ENCODE peak calls at places on chromosome 21, in four cellular contexts. One of them, this sample, is unnamed.

GRCh38 chr21:22211943-22212342 is 1213.7 kb downstream of the NCAM2 start:
- DNase-seq in amygdala: no peak
- DNase-seq in K562: no peak
- DNase-seq in choroid plexus epithelial cell: no peak
- DNase-seq in this sample: no peak

GRCh38 chr21:34510148-34511142 is 1.6 kb downstream of the KCNE1 start:
- DNase-seq in amygdala: no peak
- DNase-seq in K562: peak; percentile 42
- DNase-seq in choroid plexus epithelial cell: peak; percentile 89
- DNase-seq in this sample: peak; percentile 72

GRCh38 chr21:42117229-42118048 is 46.3 kb downstream of the UMODL1 start:
- DNase-seq in amygdala: peak; percentile 23
- DNase-seq in K562: peak; percentile 88
- DNase-seq in choroid plexus epithelial cell: peak; percentile 81
- DNase-seq in this sample: peak; percentile 90

GRCh38 chr21:36337099-36337509 is 17.1 kb downstream of the MORC3 start:
- DNase-seq in amygdala: no peak
- DNase-seq in K562: peak; percentile 45
- DNase-seq in choroid plexus epithelial cell: peak; percentile 79
- DNase-seq in this sample: peak; percentile 49

GRCh38 chr21:28590026-28590425 is 402.7 kb downstream of the LTN1 start:
- DNase-seq in amygdala: no peak
- DNase-seq in K562: no peak
- DNase-seq in choroid plexus epithelial cell: no peak
- DNase-seq in this sample: no peak

GRCh38 chr21:39641827-39642450 is 29.2 kb downstream of the B3GALT5 start:
- DNase-seq in amygdala: no peak
- DNase-seq in K562: no peak
- DNase-seq in choroid plexus epithelial cell: no peak
- DNase-seq in this sample: no peak

GRCh38 chr21:14520535-14520934 is 25.6 kb downstream of the SAMSN1 start:
- DNase-seq in amygdala: no peak
- DNase-seq in K562: no peak
- DNase-seq in choroid plexus epithelial cell: peak; percentile 1
- DNase-seq in this sample: no peak

GRCh38 chr21:42690586-42690985 is 37.2 kb downstream of the PDE9A start:
- DNase-seq in amygdala: no peak
- DNase-seq in K562: no peak
- DNase-seq in choroid plexus epithelial cell: no peak
- DNase-seq in this sample: no peak

GRCh38 chr21:45974073-45975016 is 7.2 kb upstream of the COL6A1 start:
- DNase-seq in amygdala: no peak
- DNase-seq in K562: peak; percentile 66
- DNase-seq in choroid plexus epithelial cell: peak; percentile 78
- DNase-seq in this sample: peak; percentile 79

GRCh38 chr21:14690886-14691285 is 144.8 kb upstream of the SAMSN1 start:
- DNase-seq in amygdala: no peak
- DNase-seq in K562: no peak
- DNase-seq in choroid plexus epithelial cell: peak; percentile 21
- DNase-seq in this sample: no peak

GRCh38 chr21:37006521-37007291 is at the start of gene RIPPLY3:
- DNase-seq in amygdala: no peak
- DNase-seq in K562: no peak
- DNase-seq in choroid plexus epithelial cell: peak; percentile 34
- DNase-seq in this sample: peak; percentile 54

GRCh38 chr21:36661511-36662309 is 37.2 kb upstream of the SIM2 start:
- DNase-seq in amygdala: no peak
- DNase-seq in K562: peak; percentile 37
- DNase-seq in choroid plexus epithelial cell: peak; percentile 46
- DNase-seq in this sample: peak; percentile 2

GRCh38 chr21:39060485-39061099 is 122.7 kb downstream of the PSMG1 start:
- DNase-seq in amygdala: no peak
- DNase-seq in K562: no peak
- DNase-seq in choroid plexus epithelial cell: no peak
- DNase-seq in this sample: no peak

GRCh38 chr21:41480086-41480690 is 27.8 kb downstream of the TMPRSS2 start:
- DNase-seq in amygdala: no peak
- DNase-seq in K562: no peak
- DNase-seq in choroid plexus epithelial cell: no peak
- DNase-seq in this sample: no peak

GRCh38 chr21:27152996-27153395 is 186.1 kb upstream of the ADAMTS5 start:
- DNase-seq in amygdala: no peak
- DNase-seq in K562: no peak
- DNase-seq in choroid plexus epithelial cell: no peak
- DNase-seq in this sample: no peak

GRCh38 chr21:46183910-46184624 is at the start of gene SPATC1L:
- DNase-seq in amygdala: no peak
- DNase-seq in K562: peak; percentile 71
- DNase-seq in choroid plexus epithelial cell: peak; percentile 90
- DNase-seq in this sample: peak; percentile 82

GRCh38 chr21:46307625-46308024 is 16.0 kb downstream of the C21orf58 start:
- DNase-seq in amygdala: no peak
- DNase-seq in K562: no peak
- DNase-seq in choroid plexus epithelial cell: peak; percentile 41
- DNase-seq in this sample: no peak

GRCh38 chr21:42683371-42684108 is 30.1 kb downstream of the PDE9A start:
- DNase-seq in amygdala: no peak
- DNase-seq in K562: no peak
- DNase-seq in choroid plexus epithelial cell: no peak
- DNase-seq in this sample: no peak

GRCh38 chr21:26810266-26810665 is 34.9 kb downstream of the ADAMTS1 start:
- DNase-seq in amygdala: no peak
- DNase-seq in K562: no peak
- DNase-seq in choroid plexus epithelial cell: peak; percentile 68
- DNase-seq in this sample: no peak

GRCh38 chr21:28773036-28773435 is 219.6 kb downstream of the LTN1 start:
- DNase-seq in amygdala: no peak
- DNase-seq in K562: no peak
- DNase-seq in choroid plexus epithelial cell: no peak
- DNase-seq in this sample: no peak